ENCODE peak calls at places on chromosome X, in six cellular contexts. D is spleen, O is lower leg skin, T is adrenal gland, W is esophagus muscularis mucosa, U is Peyer's patch. S is an unnamed sample.

GRCh38 chrX:7941390-7942042 is 14.3 kb upstream of the PNPLA4 start:
- DNase-seq in D (no peak), O (no peak), T (no peak), W (no peak), U (no peak), S (no peak)

GRCh38 chrX:102712967-102713677 is 874 bp downstream of the GPRASP2 start:
- DNase-seq in D (no peak), O (peak), T (peak), W (no peak), U (peak), S (peak)

GRCh38 chrX:129359269-129359668 is 164.0 kb downstream of the SMARCA1 start:
- DNase-seq in D (no peak), O (no peak), T (no peak), W (no peak), U (no peak), S (no peak)

GRCh38 chrX:134604701-134605271 is 53.5 kb downstream of the PLAC1 start:
- DNase-seq in D (no peak), O (no peak), T (peak), W (no peak), U (no peak), S (no peak)

GRCh38 chrX:133600536-133600935 is 185.2 kb upstream of the GPC4 start:
- DNase-seq in D (no peak), O (no peak), T (no peak), W (no peak), U (no peak), S (no peak)

GRCh38 chrX:113305496-113305895 is 464.9 kb upstream of the AMOT start:
- DNase-seq in D (no peak), O (no peak), T (no peak), W (no peak), U (no peak), S (no peak)

GRCh38 chrX:130120321-130120731 is 10.0 kb upstream of the ELF4 start:
- DNase-seq in D (no peak), O (no peak), T (no peak), W (no peak), U (no peak), S (peak)

GRCh38 chrX:33726281-33727160 is 405.6 kb downstream of the FAM47A start:
- DNase-seq in D (no peak), O (no peak), T (no peak), W (no peak), U (no peak), S (no peak)

GRCh38 chrX:1417921-1418875 is 26.3 kb upstream of the SLC25A6 start:
- DNase-seq in D (peak), O (no peak), T (no peak), W (no peak), U (peak), S (no peak)

GRCh38 chrX:30310429-30311206 is 1.4 kb upstream of the NR0B1 start:
- DNase-seq in D (no peak), O (no peak), T (no peak), W (no peak), U (no peak), S (no peak)

GRCh38 chrX:10296581-10296980 is 139.8 kb downstream of the CLCN4 start:
- DNase-seq in D (no peak), O (no peak), T (no peak), W (no peak), U (no peak), S (no peak)

GRCh38 chrX:115584715-115585114 is 23.7 kb downstream of the PLS3 start:
- DNase-seq in D (no peak), O (no peak), T (no peak), W (no peak), U (no peak), S (no peak)

GRCh38 chrX:56975611-56976010 is 19.7 kb downstream of the SPIN3 start:
- DNase-seq in D (no peak), O (no peak), T (no peak), W (no peak), U (no peak), S (no peak)

GRCh38 chrX:64850371-64851082 is 125.7 kb downstream of the ZC4H2 start:
- DNase-seq in D (peak), O (no peak), T (no peak), W (no peak), U (no peak), S (no peak)

GRCh38 chrX:136227948-136228584 is 23.1 kb downstream of the MAP7D3 start:
- DNase-seq in D (no peak), O (no peak), T (no peak), W (no peak), U (no peak), S (no peak)

GRCh38 chrX:1435241-1435900 is 17.3 kb downstream of the ASMTL start:
- DNase-seq in D (peak), O (no peak), T (peak), W (no peak), U (peak), S (no peak)

GRCh38 chrX:11196476-11196875 is 85.3 kb downstream of the HCCS start:
- DNase-seq in D (no peak), O (no peak), T (no peak), W (no peak), U (no peak), S (no peak)

GRCh38 chrX:77743720-77744119 is 42.3 kb downstream of the ATRX start:
- DNase-seq in D (no peak), O (no peak), T (no peak), W (no peak), U (no peak), S (no peak)

GRCh38 chrX:103356023-103356798 is at the start of gene TCEAL9:
- DNase-seq in D (no peak), O (peak), T (peak), W (peak), U (peak), S (peak)

GRCh38 chrX:30521440-30522182 is 56.0 kb downstream of the TASL start:
- DNase-seq in D (no peak), O (no peak), T (no peak), W (no peak), U (no peak), S (no peak)

GRCh38 chrX:1451251-1451675 is 1.4 kb downstream of the ASMTL start:
- DNase-seq in D (no peak), O (no peak), T (peak), W (peak), U (peak), S (no peak)

GRCh38 chrX:2705036-2705435 is 13.9 kb downstream of the CD99 start:
- DNase-seq in D (peak), O (no peak), T (peak), W (no peak), U (no peak), S (no peak)

GRCh38 chrX:76279007-76279406 is 106.1 kb downstream of the PBDC1 start:
- DNase-seq in D (no peak), O (peak), T (peak), W (no peak), U (peak), S (peak)

GRCh38 chrX:76148753-76149152 is 24.1 kb upstream of the PBDC1 start:
- DNase-seq in D (peak), O (peak), T (peak), W (no peak), U (peak), S (peak)

GRCh38 chrX:115344885-115345653 is 55.6 kb downstream of the LUZP4 start:
- DNase-seq in D (no peak), O (peak), T (peak), W (peak), U (peak), S (no peak)

GRCh38 chrX:77949840-77950239 is 19.6 kb downstream of the PGAM4 start:
- DNase-seq in D (no peak), O (no peak), T (peak), W (no peak), U (no peak), S (no peak)

GRCh38 chrX:40933132-40934078 is 151.8 kb upstream of the USP9X start:
- DNase-seq in D (no peak), O (peak), T (no peak), W (no peak), U (no peak), S (peak)

GRCh38 chrX:386768-387575 is at the start of gene PPP2R3B:
- DNase-seq in D (peak), O (peak), T (peak), W (peak), U (peak), S (no peak)

GRCh38 chrX:71095971-71096701 is 485 bp downstream of the FOXO4 start:
- DNase-seq in D (peak), O (no peak), T (no peak), W (no peak), U (no peak), S (peak)
- TF ChIP-seq POLR2A in D (no peak), O (no peak), T (no peak), W (no peak), U (no peak), S (peak)

GRCh38 chrX:12956704-12957541 is 18.0 kb upstream of the TMSB4X start:
- DNase-seq in D (no peak), O (no peak), T (no peak), W (no peak), U (peak), S (peak)
- TF ChIP-seq POLR2A in D (no peak), O (no peak), T (no peak), W (no peak), U (no peak), S (peak)

DNA sequence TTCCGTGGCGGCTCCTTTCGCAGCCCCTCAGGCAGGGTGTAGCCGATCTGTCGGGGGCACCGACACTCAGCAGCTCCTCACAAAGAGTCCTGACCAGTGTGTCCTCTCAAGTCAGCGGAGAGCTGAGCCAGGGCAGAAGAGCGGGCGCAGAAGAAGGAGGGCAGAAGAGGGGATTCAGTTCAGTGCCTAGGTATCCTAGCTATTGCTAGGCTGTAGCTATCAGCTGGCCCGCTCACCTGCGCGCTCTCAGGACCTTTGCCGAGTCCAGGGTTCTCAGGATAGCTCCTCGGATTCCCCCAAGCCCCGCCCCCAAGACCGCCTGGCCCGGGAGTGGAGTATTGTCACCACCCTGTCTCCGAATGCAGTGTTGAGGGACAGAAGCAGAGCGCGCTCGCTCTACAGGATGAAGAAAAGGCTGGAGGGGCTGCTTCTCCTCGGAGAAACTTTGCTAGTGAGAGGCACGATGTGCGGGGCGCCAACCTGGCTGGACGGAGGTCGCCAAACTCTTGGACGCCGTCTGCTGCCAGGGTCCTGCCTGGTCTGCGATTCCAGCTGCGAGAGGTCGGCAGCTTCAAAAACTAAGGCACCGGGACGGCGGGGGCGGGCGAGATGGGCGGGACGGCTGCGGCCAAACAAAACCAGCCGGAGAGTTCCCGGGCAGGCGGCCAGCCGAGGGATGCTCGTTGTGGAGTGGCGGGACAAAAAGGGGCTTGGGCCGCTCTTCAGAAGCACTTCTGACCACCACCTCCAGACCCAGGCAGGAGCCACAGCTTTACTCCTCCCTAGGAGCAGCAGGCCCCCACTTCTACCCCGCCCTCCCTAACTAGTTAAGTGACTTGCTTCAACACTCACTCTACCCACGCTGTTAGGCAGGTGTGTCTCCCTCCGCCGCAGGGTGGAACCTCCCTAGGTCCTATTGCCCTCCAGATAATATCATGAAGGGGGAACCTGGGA is at the start of gene XKRX:
- DNase-seq in D (peak), O (peak), T (peak), W (no peak), U (peak), S (no peak)
- TF ChIP-seq POLR2A in D (no peak), O (no peak), T (no peak), W (no peak), U (peak), S (no peak)

GRCh38 chrX:96774116-96774515 is 89.5 kb downstream of the DIAPH2 start:
- DNase-seq in D (no peak), O (no peak), T (no peak), W (no peak), U (no peak), S (no peak)
- TF ChIP-seq POLR2A in D (no peak), O (no peak), T (no peak), W (no peak), U (no peak), S (no peak)

GRCh38 chrX:49163555-49164419 is 1.2 kb downstream of the MAGIX start:
- DNase-seq in D (peak), O (peak), T (peak), W (peak), U (peak), S (peak)
- TF ChIP-seq POLR2A in D (no peak), O (no peak), T (peak), W (no peak), U (no peak), S (peak)

DNA sequence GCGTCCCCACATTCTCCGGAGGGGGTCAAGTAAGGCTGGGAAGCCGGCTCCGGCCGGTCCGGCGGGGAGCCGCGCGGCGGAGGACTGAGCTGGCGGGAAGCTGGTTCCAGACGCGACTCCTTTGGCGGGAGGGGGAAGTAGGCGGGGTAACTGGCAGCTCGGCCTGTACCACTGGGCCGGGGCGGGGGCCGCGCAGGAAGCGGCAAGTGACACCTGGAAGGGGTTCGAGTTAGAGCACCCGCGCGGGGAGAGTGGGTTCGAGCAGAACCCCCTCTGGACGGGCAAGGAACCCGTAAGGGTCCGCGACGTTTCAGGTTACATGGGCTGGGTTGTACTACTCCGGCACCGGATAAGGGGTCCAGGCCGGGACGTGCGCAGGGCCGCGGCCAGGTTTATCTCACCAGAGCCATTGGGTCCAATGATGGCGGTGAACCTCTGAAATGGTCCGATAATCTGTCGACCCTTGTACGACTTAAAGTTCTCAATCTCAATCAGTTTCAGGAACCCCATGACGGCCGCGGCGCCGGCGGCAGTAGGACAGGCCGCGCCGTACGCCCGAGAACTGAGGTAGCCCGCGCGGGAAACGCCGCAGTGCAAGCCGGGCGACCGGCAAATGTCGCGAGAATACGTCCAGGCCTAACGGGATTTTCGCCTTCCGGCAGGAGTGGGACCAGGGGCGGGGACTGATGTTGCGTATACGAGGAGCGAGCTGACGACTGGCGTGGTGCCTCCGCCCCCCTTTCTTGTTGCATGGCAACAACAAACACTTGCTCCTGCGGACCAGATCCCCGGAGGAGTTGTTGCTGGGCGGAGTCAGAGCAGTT is at the start of the genes RIBC1 and SMC1A:
- DNase-seq in D (peak), O (peak), T (peak), W (peak), U (peak), S (peak)
- TF ChIP-seq POLR2A in D (no peak), O (no peak), T (peak), W (peak), U (peak), S (peak)

GRCh38 chrX:150363561-150364346 is 637 bp downstream of the MAMLD1 start:
- DNase-seq in D (peak), O (no peak), T (peak), W (no peak), U (no peak), S (peak)

GRCh38 chrX:150365953-150366911 is 3.1 kb downstream of the MAMLD1 start:
- DNase-seq in D (peak), O (peak), T (peak), W (no peak), U (peak), S (peak)

GRCh38 chrX:150366951-150367545 is 3.9 kb downstream of the MAMLD1 start:
- DNase-seq in D (no peak), O (no peak), T (peak), W (no peak), U (no peak), S (peak)

GRCh38 chrX:150364347-150365050 is 1.4 kb downstream of the MAMLD1 start:
- DNase-seq in D (peak), O (no peak), T (peak), W (no peak), U (no peak), S (peak)

DNA sequence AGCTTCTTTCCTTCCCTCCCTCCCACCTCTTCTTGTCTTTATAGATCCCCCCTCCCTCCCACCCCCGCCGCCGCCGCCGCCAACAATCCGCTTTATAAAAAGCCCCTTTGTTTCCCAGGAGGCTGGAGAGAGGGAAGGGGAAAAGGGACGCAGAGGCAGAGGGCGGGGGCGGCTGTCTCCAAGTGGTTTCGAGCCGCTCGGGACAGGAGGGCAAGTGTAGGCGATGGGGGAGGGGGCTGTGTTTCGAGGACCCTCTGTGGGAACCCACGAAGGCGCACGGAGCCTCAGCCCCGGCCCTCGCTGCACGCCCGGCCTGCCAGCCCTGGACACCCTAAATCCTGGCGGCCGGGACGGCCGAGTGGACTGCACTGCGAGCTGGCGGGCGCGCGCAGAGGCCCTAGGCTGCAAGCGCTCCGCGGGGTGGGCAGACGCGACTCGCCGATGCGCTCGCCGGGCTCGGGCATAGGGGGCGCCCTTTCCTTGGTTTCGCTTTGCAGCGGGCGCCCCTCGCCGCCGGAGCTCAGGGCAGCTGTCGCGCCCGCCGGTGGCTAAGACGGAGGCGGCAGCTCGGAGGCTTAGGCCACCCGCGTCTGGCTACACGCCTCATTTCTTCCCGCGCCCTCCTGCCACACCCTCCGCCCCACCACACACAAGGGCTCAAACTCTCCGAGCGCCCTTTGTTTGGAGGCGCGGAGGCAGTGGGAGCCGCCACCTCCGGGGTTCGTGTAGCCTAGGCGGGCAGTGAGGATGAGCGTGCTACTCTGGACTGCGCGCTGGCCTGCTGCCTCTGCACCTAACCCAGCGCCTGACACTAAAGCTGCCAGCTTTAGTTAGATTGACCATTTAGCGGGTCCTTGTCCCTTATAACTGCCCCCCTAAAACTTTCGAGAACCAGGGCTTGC is 2.2 kb downstream of the MAMLD1 start:
- DNase-seq in D (peak), O (peak), T (peak), W (no peak), U (peak), S (peak)
- TF ChIP-seq POLR2A in D (no peak), O (no peak), T (peak), W (no peak), U (no peak), S (no peak)

GRCh38 chrX:18351774-18352173 is 2.7 kb downstream of the SCML2 start:
- DNase-seq in D (no peak), O (no peak), T (no peak), W (no peak), U (no peak), S (no peak)
- TF ChIP-seq POLR2A in D (no peak), O (no peak), T (no peak), W (no peak), U (no peak), S (no peak)

S was measured in erythroblast.